ENCODE peak calls at places on chromosomes 6 and 20, in eight cellular contexts. S, X, Z, U, F, B, O and C are unnamed samples. For H3K4me1, the result is how much of the 10 kb centered on the place peaks cover.

GRCh38 chr6:41921712-41921998 is 356 bp downstream of the BYSL start:
- DNase-seq in S (no peak), X (no peak), Z (no peak), U (no peak), F (no peak), B (no peak), O (no peak), C (no peak)

GRCh38 chr6:51199733-51200132 is 381.1 kb downstream of the TFAP2B start:
- DNase-seq in S (no peak), X (no peak), Z (no peak), U (no peak), F (no peak), B (no peak), O (no peak), C (no peak)

GRCh38 chr6:96562886-96563285 is at the start of gene FHL5:
- DNase-seq in S (peak), X (no peak), Z (peak), U (no peak), F (no peak), B (no peak), O (no peak), C (no peak)

GRCh38 chr6:23446394-23447001 is 679.5 kb upstream of the NRSN1 start:
- DNase-seq in S (peak), X (no peak), Z (peak), U (no peak), F (peak), B (no peak), O (peak), C (peak)

GRCh38 chr20:409697-410559 is 1.8 kb downstream of the RBCK1 start:
- DNase-seq in S (no peak), X (no peak), Z (no peak), U (peak), F (no peak), B (no peak), O (no peak), C (no peak)

GRCh38 chr6:23016701-23017100 is 447.3 kb downstream of the HDGFL1 start:
- DNase-seq in S (no peak), X (no peak), Z (no peak), U (no peak), F (peak), B (no peak), O (no peak), C (no peak)

GRCh38 chr20:7361321-7361720 is 578.9 kb downstream of the HAO1 start:
- DNase-seq in S (no peak), X (no peak), Z (no peak), U (no peak), F (no peak), B (no peak), O (no peak), C (no peak)

GRCh38 chr20:62405108-62405980 is 1.7 kb downstream of the CABLES2 start:
- DNase-seq in S (no peak), X (no peak), Z (peak), U (no peak), F (peak), B (peak), O (peak), C (peak)

GRCh38 chr20:45088247-45088646 is 12.7 kb downstream of the KCNS1 start:
- DNase-seq in S (no peak), X (no peak), Z (peak), U (no peak), F (no peak), B (no peak), O (no peak), C (no peak)

GRCh38 chr6:159610881-159611280 is 82.2 kb downstream of the SOD2 start:
- DNase-seq in S (no peak), X (no peak), Z (no peak), U (no peak), F (no peak), B (no peak), O (no peak), C (no peak)

GRCh38 chr20:57715268-57715904 is 5.6 kb upstream of the PMEPA1 start:
- DNase-seq in S (no peak), X (no peak), Z (no peak), U (no peak), F (no peak), B (no peak), O (no peak), C (no peak)
- H3K4me1 ChIP-seq in S (under half), X (under half), Z (under half), U (under half), F (under half), B (under half), O (half or more), C (under half)

DNA sequence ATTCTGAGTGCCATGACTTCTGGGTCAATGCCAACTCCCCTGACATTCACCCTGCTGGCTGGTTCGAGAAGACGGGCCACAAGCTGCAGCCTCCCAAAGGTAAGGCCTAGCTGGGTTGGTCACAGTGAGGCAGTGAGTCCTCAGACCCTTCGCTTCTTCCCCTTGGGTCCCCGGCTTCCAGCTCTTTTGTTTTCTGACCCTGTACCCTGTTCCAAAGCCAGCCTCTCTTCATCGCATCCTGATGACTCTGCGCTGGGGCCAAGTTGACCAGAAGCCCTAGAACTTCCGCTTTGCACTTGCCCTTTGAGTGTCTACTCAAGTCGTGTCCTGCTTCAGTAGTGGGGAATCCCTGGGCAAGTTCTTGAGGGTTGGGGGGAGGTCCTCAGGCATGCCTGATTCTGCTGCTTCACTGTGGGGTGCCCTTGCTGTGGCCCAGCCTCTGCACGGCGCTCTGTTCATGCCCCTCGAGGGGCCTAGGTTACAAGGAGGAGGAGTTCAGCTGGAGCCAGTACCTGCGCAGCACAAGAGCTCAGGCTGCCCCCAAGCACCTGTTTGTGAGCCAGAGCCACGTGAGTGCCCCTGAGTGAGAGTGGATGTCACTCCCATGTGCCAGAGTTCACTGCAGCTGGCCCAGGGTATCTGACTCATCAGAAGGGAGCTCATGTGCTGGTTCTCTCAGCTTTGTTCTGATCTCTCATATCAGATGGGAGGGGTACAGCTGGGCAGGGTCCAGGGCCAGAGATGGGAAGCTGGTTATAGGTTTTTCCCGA is 23.0 kb downstream of the L3MBTL1 start:
- DNase-seq in S (no peak), X (no peak), Z (no peak), U (no peak), F (no peak), B (no peak), O (peak), C (peak)
- H3K4me3 ChIP-seq in S (no peak), X (no peak), Z (no peak), U (no peak), F (no peak), B (no peak), O (no peak), C (no peak)

GRCh38 chr6:32081676-32082075 is 27.5 kb downstream of the TNXB start:
- DNase-seq in S (no peak), X (no peak), Z (no peak), U (no peak), F (no peak), B (no peak), O (no peak), C (no peak)

GRCh38 chr6:32081168-32081624 is 27.9 kb downstream of the TNXB start:
- DNase-seq in S (peak), X (no peak), Z (peak), U (peak), F (no peak), B (peak), O (no peak), C (no peak)

GRCh38 chr6:32075781-32076494 is 33.2 kb downstream of the TNXB start:
- DNase-seq in S (no peak), X (no peak), Z (no peak), U (no peak), F (no peak), B (no peak), O (no peak), C (no peak)

GRCh38 chr6:32082951-32083350 is 26.2 kb downstream of the TNXB start:
- DNase-seq in S (no peak), X (no peak), Z (peak), U (peak), F (no peak), B (peak), O (no peak), C (no peak)

DNA sequence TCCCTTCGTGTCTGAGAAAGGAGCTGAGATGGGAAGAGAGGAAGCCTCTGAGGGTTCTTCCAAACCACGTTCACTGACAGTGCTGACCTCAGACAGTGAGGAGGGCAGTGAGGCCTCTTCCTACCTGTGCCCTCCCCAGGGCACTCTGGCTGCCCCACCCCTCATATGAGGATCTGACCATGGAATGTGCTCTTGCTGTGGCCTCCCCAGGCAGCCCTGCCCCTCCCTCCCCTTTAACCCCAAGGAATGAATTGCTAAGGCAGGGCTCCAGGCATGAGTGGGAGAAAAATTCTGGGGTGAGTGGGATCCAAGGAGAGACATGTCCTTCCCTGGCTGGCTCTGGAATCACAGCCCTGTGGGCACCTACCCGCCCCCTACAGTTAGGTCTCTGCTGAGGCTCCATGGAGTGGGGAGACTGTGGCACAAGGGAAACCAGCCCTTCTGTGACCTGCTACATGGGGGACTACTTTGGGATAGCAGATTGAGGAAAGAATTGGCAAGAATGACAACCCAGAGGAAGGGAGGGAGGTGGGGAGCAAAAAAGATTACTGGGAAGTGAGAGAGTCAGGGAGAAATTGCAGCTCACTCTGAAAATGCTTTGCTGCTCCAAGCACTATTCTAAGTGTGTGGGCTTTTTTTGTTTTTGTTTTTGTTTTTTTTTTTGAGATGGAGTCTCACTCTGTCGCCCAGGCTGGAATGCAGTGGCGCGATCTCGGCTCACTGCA is 29.4 kb downstream of the TNXB start:
- DNase-seq in S (no peak), X (peak), Z (no peak), U (no peak), F (no peak), B (no peak), O (no peak), C (no peak)
- TF ChIP-seq CTCF in S (no peak), X (no peak), Z (no peak), U (no peak), F (no peak), B (no peak), O (no peak), C (no peak)

GRCh38 chr6:15249371-15250019 is 3.6 kb downstream of the JARID2 start:
- DNase-seq in S (no peak), X (no peak), Z (no peak), U (peak), F (no peak), B (no peak), O (no peak), C (no peak)
- H3K4me1 ChIP-seq in S (half or more), X (under half), Z (under half), U (under half), F (under half), B (under half), O (under half), C (under half)

GRCh38 chr6:39530201-39530759 is 194.9 kb downstream of the KIF6 start:
- DNase-seq in S (peak), X (no peak), Z (peak), U (peak), F (no peak), B (peak), O (no peak), C (no peak)
- H3K4me3 ChIP-seq in S (no peak), X (no peak), Z (no peak), U (no peak), F (no peak), B (peak), O (no peak), C (no peak)

GRCh38 chr6:56038764-56039163 is 163.4 kb upstream of the BMP5 start:
- DNase-seq in S (no peak), X (no peak), Z (no peak), U (no peak), F (no peak), B (no peak), O (no peak), C (no peak)

GRCh38 chr6:56040271-56040670 is 164.9 kb upstream of the BMP5 start:
- DNase-seq in S (peak), X (no peak), Z (peak), U (no peak), F (no peak), B (no peak), O (no peak), C (no peak)

GRCh38 chr6:56040875-56041274 is 165.5 kb upstream of the BMP5 start:
- DNase-seq in S (no peak), X (no peak), Z (peak), U (no peak), F (no peak), B (no peak), O (no peak), C (no peak)

GRCh38 chr6:56036911-56037310 is 161.5 kb upstream of the BMP5 start:
- DNase-seq in S (no peak), X (no peak), Z (no peak), U (no peak), F (no peak), B (no peak), O (no peak), C (no peak)

GRCh38 chr6:56037587-56037986 is 162.2 kb upstream of the BMP5 start:
- DNase-seq in S (no peak), X (no peak), Z (peak), U (no peak), F (no peak), B (no peak), O (no peak), C (no peak)
- TF ChIP-seq CTCF in S (no peak), X (no peak), Z (no peak), U (no peak), F (no peak), B (no peak), O (no peak), C (no peak)

DNA sequence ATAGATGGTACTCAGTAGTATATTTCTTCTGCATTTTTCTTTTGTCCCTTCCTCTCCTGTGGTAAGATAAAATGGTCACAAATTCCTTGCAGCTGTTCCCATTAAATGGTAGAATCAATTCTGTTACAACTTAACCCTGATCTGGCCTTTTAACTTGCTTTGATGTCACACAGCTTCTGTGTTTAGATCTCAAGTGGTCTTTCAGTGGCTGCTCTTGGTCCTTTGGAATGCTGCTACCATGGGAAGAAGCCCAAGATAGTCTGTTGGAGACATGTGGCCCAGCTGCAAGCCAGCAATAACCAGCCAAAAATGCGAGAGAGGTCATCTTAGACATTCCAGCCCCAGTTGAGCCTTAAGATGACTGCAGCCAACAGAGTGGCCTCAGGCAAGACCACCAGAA is 429.7 kb downstream of the KIF16B start:
- DNase-seq in S (no peak), X (no peak), Z (no peak), U (no peak), F (no peak), B (no peak), O (no peak), C (no peak)
- H3K4me1 ChIP-seq in S (under half), X (under half), Z (under half), U (under half), F (under half), B (under half), O (under half), C (under half)

GRCh38 chr20:58840816-58841538 is 9.7 kb downstream of the GNAS-AS1 start:
- DNase-seq in S (no peak), X (no peak), Z (no peak), U (no peak), F (no peak), B (no peak), O (no peak), C (no peak)

GRCh38 chr20:58839991-58840747 is 10.5 kb downstream of the GNAS-AS1 start:
- DNase-seq in S (no peak), X (peak), Z (no peak), U (no peak), F (no peak), B (no peak), O (no peak), C (no peak)

GRCh38 chr20:58841539-58842264 is 9.0 kb downstream of the GNAS-AS1 start:
- DNase-seq in S (no peak), X (no peak), Z (no peak), U (no peak), F (no peak), B (no peak), O (no peak), C (no peak)

GRCh38 chr20:58843128-58843556 is 7.6 kb downstream of the GNAS-AS1 start:
- DNase-seq in S (no peak), X (no peak), Z (no peak), U (no peak), F (no peak), B (no peak), O (no peak), C (no peak)

GRCh38 chr20:58842276-58842675 is 8.4 kb downstream of the GNAS-AS1 start:
- DNase-seq in S (no peak), X (no peak), Z (no peak), U (no peak), F (no peak), B (no peak), O (no peak), C (no peak)
- H3K4me3 ChIP-seq in S (no peak), X (no peak), Z (no peak), U (no peak), F (no peak), B (no peak), O (no peak), C (no peak)